ENCODE peak calls at places on chromosome 22, in ten cellular contexts. W, L, I, M, E, P, K, D, H and O are unnamed samples.

GRCh38 chr22:29607426-29607825 is 4.0 kb downstream of the NF2 start:
- DNase-seq in P (no peak), D (no peak), I (no peak), E (no peak), W (no peak), K (no peak), H (no peak), M (no peak), L (no peak), O (no peak)

GRCh38 chr22:47659467-47660302 is 897.2 kb downstream of the TBC1D22A start:
- DNase-seq in K (no peak), L (no peak), P (no peak), I (no peak), M (no peak), D (no peak), W (no peak), E (no peak), H (no peak), O (no peak)

GRCh38 chr22:50136431-50137047 is 34.0 kb upstream of the PANX2 start:
- DNase-seq in E (no peak), M (no peak), L (no peak), H (no peak), D (peak), W (no peak), P (no peak), K (no peak), I (no peak), O (no peak)

GRCh38 chr22:47567741-47568140 is 805.3 kb downstream of the TBC1D22A start:
- DNase-seq in E (no peak), W (no peak), I (no peak), M (no peak), P (no peak), D (no peak), K (no peak), H (no peak), L (no peak), O (no peak)

GRCh38 chr22:44192098-44192810 is 11.5 kb downstream of the PARVG start:
- DNase-seq in I (no peak), K (no peak), W (no peak), L (no peak), M (peak), D (no peak), E (peak), P (no peak), H (peak), O (peak)

GRCh38 chr22:30730351-30730750 is 35.7 kb downstream of the OSBP2 start:
- DNase-seq in H (no peak), M (no peak), E (no peak), L (no peak), W (no peak), P (no peak), I (no peak), K (no peak), D (no peak), O (no peak)

GRCh38 chr22:44389926-44390925 is 77.5 kb upstream of the SHISAL1 start:
- DNase-seq in I (no peak), M (no peak), H (no peak), E (no peak), L (peak), P (no peak), W (no peak), K (no peak), D (no peak), O (no peak)

GRCh38 chr22:37484115-37485005 is 1.8 kb downstream of the MFNG start:
- DNase-seq in I (no peak), H (peak), K (no peak), E (no peak), L (peak), P (peak), D (no peak), M (peak), W (peak), O (no peak)

GRCh38 chr22:41574847-41575381 is 14.1 kb downstream of the CSDC2 start:
- DNase-seq in L (peak), E (no peak), D (peak), W (peak), H (no peak), K (no peak), M (no peak), P (peak), I (no peak), O (no peak)

GRCh38 chr22:21984793-21985192 is 2.2 kb upstream of the TOP3B start:
- DNase-seq in W (no peak), H (peak), K (no peak), I (no peak), E (peak), L (no peak), P (no peak), M (no peak), D (peak), O (no peak)

GRCh38 chr22:41917906-41918791 is 3.3 kb upstream of the SHISA8 start:
- DNase-seq in I (no peak), W (peak), P (no peak), K (no peak), L (no peak), D (peak), M (no peak), H (peak), E (peak), O (no peak)

GRCh38 chr22:30254307-30254706 is 7.7 kb upstream of the LIF start:
- DNase-seq in D (no peak), I (no peak), L (no peak), W (no peak), E (no peak), P (no peak), K (no peak), H (no peak), M (no peak), O (no peak)

GRCh38 chr22:41181349-41182241 is 23.5 kb upstream of the L3MBTL2 start:
- DNase-seq in W (no peak), E (no peak), M (no peak), I (no peak), H (peak), K (no peak), P (no peak), D (peak), L (no peak), O (peak)

GRCh38 chr22:49829044-49829719 is 1.5 kb upstream of the BRD1 start:
- DNase-seq in H (no peak), K (no peak), M (no peak), P (no peak), I (no peak), D (no peak), L (no peak), E (no peak), W (no peak), O (no peak)

GRCh38 chr22:40176921-40177737 is 596 bp upstream of the TNRC6B start:
- DNase-seq in L (no peak), E (peak), I (no peak), D (peak), M (peak), H (peak), P (no peak), W (peak), K (no peak), O (peak)

GRCh38 chr22:38424525-38425080 is 30.4 kb downstream of the KCNJ4 start:
- DNase-seq in I (no peak), K (no peak), P (no peak), D (no peak), L (no peak), W (no peak), H (no peak), E (no peak), M (no peak), O (no peak)

GRCh38 chr22:42438293-42438650 is 6.1 kb upstream of the NFAM1 start:
- DNase-seq in D (no peak), W (no peak), K (no peak), P (no peak), I (no peak), E (no peak), L (no peak), H (no peak), M (no peak), O (no peak)

GRCh38 chr22:39446239-39446721 is 10.5 kb upstream of the MGAT3 start:
- DNase-seq in K (no peak), M (no peak), I (no peak), H (no peak), P (no peak), E (no peak), L (no peak), W (no peak), D (no peak), O (no peak)

GRCh38 chr22:23117275-23117674 is 24.5 kb downstream of the RSPH14 start:
- DNase-seq in E (no peak), K (no peak), M (no peak), P (no peak), H (no peak), L (no peak), I (no peak), D (no peak), W (no peak), O (no peak)

GRCh38 chr22:43013355-43014061 is 1.4 kb downstream of the PACSIN2 start:
- DNase-seq in I (no peak), M (no peak), H (no peak), P (no peak), L (no peak), E (no peak), K (no peak), W (no peak), D (no peak), O (no peak)

GRCh38 chr22:20466659-20467379 is 28.8 kb downstream of the KLHL22 start:
- DNase-seq in H (no peak), L (no peak), D (no peak), E (no peak), W (no peak), M (no peak), I (no peak), K (no peak), P (no peak), O (no peak)

GRCh38 chr22:26502688-26503561 is 9.3 kb downstream of the TFIP11 start:
- DNase-seq in M (peak), L (no peak), I (no peak), W (peak), P (no peak), H (peak), K (no peak), E (peak), D (peak), O (no peak)